ENCODE peak calls at places on chromosomes 2 and 18, in four cellular contexts. H is fibroblast of pulmonary artery, Y is tibial artery, T is neural crest cell. G is an unnamed sample.

GRCh38 chr2:127347734-127348392 is 39.9 kb downstream of the MAP3K2 start:
- DNase-seq in H (no peak), Y (no peak), T (no peak), G (no peak)

GRCh38 chr2:199197448-199197847 is 260.3 kb downstream of the SATB2 start:
- DNase-seq in H (no peak), Y (no peak), T (no peak), G (no peak)

GRCh38 chr18:35497006-35497333 is 790 bp downstream of the INO80C start:
- DNase-seq in H (peak; percentile 60), Y (no peak), T (peak; percentile 3), G (no peak)

GRCh38 chr2:48175254-48175653 is 269.0 kb upstream of the FBXO11 start:
- DNase-seq in H (peak; percentile 65), Y (no peak), T (no peak), G (no peak)

GRCh38 chr2:71299507-71299906 is 32.1 kb upstream of the ZNF638 start:
- DNase-seq in H (peak; percentile 63), Y (no peak), T (no peak), G (no peak)

GRCh38 chr2:68710336-68710735 is 24.3 kb upstream of the ARHGAP25 start:
- DNase-seq in H (no peak), Y (no peak), T (no peak), G (no peak)

GRCh38 chr2:108193251-108193650 is 46.5 kb upstream of the SULT1C3 start:
- DNase-seq in H (no peak), Y (no peak), T (no peak), G (no peak)

GRCh38 chr2:171670655-171671054 is 16.6 kb upstream of the DYNC1I2 start:
- DNase-seq in H (peak; percentile 60), Y (no peak), T (no peak), G (no peak)

GRCh38 chr2:191478754-191479679 is 198.9 kb upstream of the NABP1 start:
- DNase-seq in H (peak; percentile 77), Y (peak; percentile 42), T (peak; percentile 30), G (peak; percentile 29)

GRCh38 chr2:188659656-188660406 is 314.3 kb upstream of the COL3A1 start:
- DNase-seq in H (peak; percentile 77), Y (no peak), T (no peak), G (no peak)

GRCh38 chr2:235793163-235793752 is 299.4 kb downstream of the AGAP1 start:
- DNase-seq in H (peak; percentile 13), Y (no peak), T (peak; percentile 18), G (no peak)

GRCh38 chr2:100755441-100755840 is 64.5 kb upstream of the NPAS2 start:
- DNase-seq in H (no peak), Y (no peak), T (no peak), G (no peak)

GRCh38 chr2:135238651-135239050 is 186.6 kb downstream of the RAB3GAP1 start:
- DNase-seq in H (no peak), Y (no peak), T (no peak), G (no peak)

GRCh38 chr2:67255933-67256615 is 141.1 kb upstream of the ETAA1 start:
- DNase-seq in H (peak; percentile 82), Y (no peak), T (no peak), G (peak; percentile 7)

GRCh38 chr2:217886720-217887309 is 116.0 kb downstream of the TNS1 start:
- DNase-seq in H (peak; percentile 83), Y (no peak), T (peak; percentile 77), G (peak; percentile 41)

GRCh38 chr2:85601771-85602475 is 575 bp downstream of the TMEM150A start:
- DNase-seq in H (peak; percentile 58), Y (peak; percentile 77), T (peak; percentile 32), G (no peak)

GRCh38 chr2:238277695-238278094 is 10.7 kb downstream of the PER2 start:
- DNase-seq in H (no peak), Y (no peak), T (no peak), G (no peak)

GRCh38 chr2:127581050-127581345 is 45.5 kb downstream of the MYO7B start:
- DNase-seq in H (no peak), Y (no peak), T (no peak), G (no peak)

GRCh38 chr2:235866373-235866772 is 301.8 kb downstream of the GBX2 start:
- DNase-seq in H (no peak), Y (no peak), T (no peak), G (no peak)

GRCh38 chr2:184047536-184047935 is 550.8 kb upstream of the ZNF804A start:
- DNase-seq in H (peak; percentile 20), Y (no peak), T (no peak), G (no peak)

GRCh38 chr18:76573325-76574025 is 78.4 kb upstream of the ZNF516 start:
- DNase-seq in H (peak; percentile 67), Y (no peak), T (no peak), G (no peak)

GRCh38 chr18:48202899-48203260 is 206.3 kb downstream of the ZBTB7C start:
- DNase-seq in H (no peak), Y (no peak), T (no peak), G (no peak)

GRCh38 chr2:188631037-188631794 is 339.5 kb downstream of the GULP1 start:
- DNase-seq in H (no peak), Y (no peak), T (no peak), G (no peak)

GRCh38 chr2:180033993-180034894 is 27.1 kb upstream of the CWC22 start:
- DNase-seq in H (peak; percentile 78), Y (no peak), T (no peak), G (no peak)

GRCh38 chr18:34767601-34768027 is 57.5 kb downstream of the DTNA start:
- DNase-seq in H (peak; percentile 73), Y (no peak), T (no peak), G (peak; percentile 24)

GRCh38 chr2:29834036-29834540 is 87.3 kb downstream of the ALK start:
- DNase-seq in H (no peak), Y (no peak), T (no peak), G (no peak)

GRCh38 chr2:190534310-190535118 is at the start of gene NEMP2:
- DNase-seq in H (peak; percentile 58), Y (peak; percentile 70), T (peak; percentile 74), G (no peak)

GRCh38 chr2:135164431-135164830 is 112.3 kb downstream of the RAB3GAP1 start:
- DNase-seq in H (peak; percentile 54), Y (no peak), T (no peak), G (peak; percentile 7)

GRCh38 chr2:203623616-203624015 is 82.8 kb upstream of the CD28 start:
- DNase-seq in H (no peak), Y (no peak), T (no peak), G (no peak)

GRCh38 chr18:68803371-68803770 is 5.5 kb downstream of the CCDC102B start:
- DNase-seq in H (peak; percentile 93), Y (peak; percentile 77), T (no peak), G (peak; percentile 73)

GRCh38 chr2:234254783-234255521 is 204.4 kb downstream of the SPP2 start:
- DNase-seq in H (no peak), Y (no peak), T (no peak), G (no peak)
- TF ChIP-seq CTCF in H (no peak), Y (no peak), T (no peak), G (no peak)

DNA sequence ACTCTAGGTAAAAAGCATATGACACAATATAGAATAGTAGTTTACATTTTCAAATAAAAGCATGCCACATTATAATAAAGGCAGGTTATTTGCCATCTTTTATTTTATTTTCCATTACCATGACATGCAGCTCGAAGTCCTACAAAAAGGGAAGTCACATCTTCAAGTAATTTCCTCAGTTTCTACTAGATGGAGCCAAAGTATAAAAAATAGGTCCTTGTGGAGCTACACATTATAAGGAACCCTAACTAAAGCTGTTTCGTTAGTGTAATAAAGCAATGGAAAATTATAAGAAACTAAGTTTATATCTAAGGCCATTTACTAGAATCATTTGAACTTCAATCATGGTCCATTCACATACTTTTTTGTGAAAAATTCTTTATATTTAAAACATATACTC is 674.5 kb downstream of the KCNJ3 start:
- DNase-seq in H (peak; percentile 42), Y (no peak), T (no peak), G (no peak)
- TF ChIP-seq CTCF in H (peak; percentile 21), Y (no peak), T (peak; percentile 67), G (no peak)

GRCh38 chr2:160418853-160419252 is 74.8 kb downstream of the RBMS1 start:
- DNase-seq in H (no peak), Y (no peak), T (no peak), G (no peak)
- TF ChIP-seq CTCF in H (no peak), Y (no peak), T (no peak), G (no peak)

GRCh38 chr2:31660812-31661335 is 80.1 kb upstream of the SRD5A2 start:
- DNase-seq in H (no peak), Y (no peak), T (no peak), G (no peak)
- TF ChIP-seq CTCF in H (no peak), Y (no peak), T (no peak), G (no peak)